ENCODE peak calls at places on chromosomes 11 and 22, in five cellular contexts. W, R, N, H and A are unnamed samples.

GRCh38 chr22:26642465-26643367 is 14.7 kb upstream of the MIAT start:
- DNase-seq in R (no peak), W (no peak), H (no peak), N (no peak), A (no peak)

GRCh38 chr11:33617672-33618362 is 82.8 kb downstream of the C11orf91 start:
- DNase-seq in W (no peak), N (no peak), H (no peak), R (no peak), A (no peak)

GRCh38 chr22:42919199-42919598 is 62.1 kb upstream of the ARFGAP3 start:
- DNase-seq in N (peak), R (no peak), W (peak), H (peak), A (peak)

GRCh38 chr22:46002757-46003270 is 25.9 kb upstream of the WNT7B start:
- DNase-seq in R (no peak), N (peak), H (peak), W (no peak), A (peak)

GRCh38 chr11:862028-862703 is 19.5 kb downstream of the TSPAN4 start:
- DNase-seq in R (no peak), N (no peak), W (no peak), H (no peak), A (no peak)

GRCh38 chr22:32203181-32204105 is 1.4 kb downstream of the RFPL2 start:
- DNase-seq in W (no peak), H (no peak), N (no peak), R (no peak), A (no peak)

GRCh38 chr22:34111210-34111824 is 191.0 kb upstream of the LARGE1 start:
- DNase-seq in R (no peak), H (no peak), N (peak), W (peak), A (peak)

GRCh38 chr11:85132839-85133238 is 494.3 kb downstream of the DLG2 start:
- DNase-seq in H (no peak), R (no peak), W (no peak), N (no peak), A (no peak)

GRCh38 chr11:121696177-121696863 is 243.6 kb upstream of the SORL1-AS1 start:
- DNase-seq in R (no peak), N (no peak), H (no peak), W (peak), A (no peak)

GRCh38 chr11:83007909-83008580 is 63.7 kb downstream of the RAB30 start:
- DNase-seq in W (no peak), R (peak), N (no peak), H (no peak), A (peak)

GRCh38 chr11:46338988-46339666 is 8.1 kb upstream of the DGKZ start:
- DNase-seq in N (no peak), R (no peak), W (no peak), H (no peak), A (peak)

GRCh38 chr11:69297926-69298777 is 4.2 kb downstream of the MYEOV start:
- DNase-seq in N (peak), R (peak), W (peak), H (peak), A (peak)

GRCh38 chr11:16946477-16947282 is 67.5 kb downstream of the PLEKHA7 start:
- DNase-seq in W (no peak), N (no peak), H (no peak), R (no peak), A (no peak)

GRCh38 chr11:132721526-132721925 is 810.8 kb downstream of the OPCML start:
- DNase-seq in N (no peak), W (no peak), R (no peak), H (no peak), A (no peak)

GRCh38 chr11:120105576-120105975 is 32.3 kb downstream of the TRIM29 start:
- DNase-seq in W (no peak), N (no peak), H (no peak), R (no peak), A (no peak)

GRCh38 chr22:28882878-28883656 is at the start of gene ZNRF3:
- DNase-seq in N (peak), W (peak), H (peak), R (peak), A (peak)